ENCODE peak calls at places on chromosomes 5 and 9, in ten cellular contexts. One of them, this sample, is unnamed.
A peak's percentile ranks its signal among the peaks of the same experiment; 100 is the strongest.

GRCh38 chr5:80127037-80127642 is 92.0 kb downstream of the THBS4 start:
- DNase-seq in lower lobe of right lung: no peak
- DNase-seq in heart right ventricle: no peak
- DNase-seq in T-helper 2 cell treated with Interferon-gamma antibody and Interleukin-4, amounts not matched to agents 5 μg/mL and 100 μg/mL, for 36 hours: no peak
- DNase-seq in activated CD4-positive, alpha-beta T cell treated with anti-CD3 and anti-CD28 coated beads for 48 hours: no peak
- DNase-seq in osteocyte: no peak
- DNase-seq in T-helper 9 cell: no peak
- DNase-seq in mucosa of gallbladder: no peak
- DNase-seq in lung microvascular endothelial cell: no peak
- DNase-seq in T-helper 17 cell: no peak
- DNase-seq in this sample: no peak

GRCh38 chr9:128358861-128359260 is 12.3 kb upstream of the URM1 start:
- DNase-seq in lower lobe of right lung: no peak
- DNase-seq in heart right ventricle: no peak
- DNase-seq in T-helper 2 cell treated with Interferon-gamma antibody and Interleukin-4, amounts not matched to agents 5 μg/mL and 100 μg/mL, for 36 hours: no peak
- DNase-seq in activated CD4-positive, alpha-beta T cell treated with anti-CD3 and anti-CD28 coated beads for 48 hours: no peak
- DNase-seq in osteocyte: no peak
- DNase-seq in T-helper 9 cell: no peak
- DNase-seq in mucosa of gallbladder: no peak
- DNase-seq in lung microvascular endothelial cell: no peak
- DNase-seq in T-helper 17 cell: no peak
- DNase-seq in this sample: no peak

GRCh38 chr5:149094996-149095395 is 32.1 kb upstream of the SH3TC2 start:
- DNase-seq in lower lobe of right lung: no peak
- DNase-seq in heart right ventricle: no peak
- DNase-seq in T-helper 2 cell treated with Interferon-gamma antibody and Interleukin-4, amounts not matched to agents 5 μg/mL and 100 μg/mL, for 36 hours: no peak
- DNase-seq in activated CD4-positive, alpha-beta T cell treated with anti-CD3 and anti-CD28 coated beads for 48 hours: no peak
- DNase-seq in osteocyte: no peak
- DNase-seq in T-helper 9 cell: no peak
- DNase-seq in mucosa of gallbladder: no peak
- DNase-seq in lung microvascular endothelial cell: no peak
- DNase-seq in T-helper 17 cell: no peak
- DNase-seq in this sample: no peak

GRCh38 chr9:115006660-115007059 is 76.3 kb upstream of the TNFSF8 start:
- DNase-seq in lower lobe of right lung: no peak
- DNase-seq in heart right ventricle: no peak
- DNase-seq in T-helper 2 cell treated with Interferon-gamma antibody and Interleukin-4, amounts not matched to agents 5 μg/mL and 100 μg/mL, for 36 hours: peak; percentile 49
- DNase-seq in activated CD4-positive, alpha-beta T cell treated with anti-CD3 and anti-CD28 coated beads for 48 hours: peak; percentile 52
- DNase-seq in osteocyte: no peak
- DNase-seq in T-helper 9 cell: no peak
- DNase-seq in mucosa of gallbladder: no peak
- DNase-seq in lung microvascular endothelial cell: no peak
- DNase-seq in T-helper 17 cell: no peak
- DNase-seq in this sample: no peak

GRCh38 chr5:67206381-67207328 is 10.1 kb upstream of the CD180 start:
- DNase-seq in lower lobe of right lung: peak; percentile 68
- DNase-seq in heart right ventricle: no peak
- DNase-seq in T-helper 2 cell treated with Interferon-gamma antibody and Interleukin-4, amounts not matched to agents 5 μg/mL and 100 μg/mL, for 36 hours: peak; percentile 93
- DNase-seq in activated CD4-positive, alpha-beta T cell treated with anti-CD3 and anti-CD28 coated beads for 48 hours: peak; percentile 91
- DNase-seq in osteocyte: peak; percentile 38
- DNase-seq in T-helper 9 cell: peak; percentile 69
- DNase-seq in mucosa of gallbladder: peak; percentile 62
- DNase-seq in lung microvascular endothelial cell: no peak
- DNase-seq in T-helper 17 cell: peak; percentile 46
- DNase-seq in this sample: peak; percentile 80

GRCh38 chr5:115810776-115811175 is 5.7 kb downstream of the CDO1 start:
- DNase-seq in lower lobe of right lung: no peak
- DNase-seq in heart right ventricle: no peak
- DNase-seq in T-helper 2 cell treated with Interferon-gamma antibody and Interleukin-4, amounts not matched to agents 5 μg/mL and 100 μg/mL, for 36 hours: no peak
- DNase-seq in activated CD4-positive, alpha-beta T cell treated with anti-CD3 and anti-CD28 coated beads for 48 hours: no peak
- DNase-seq in osteocyte: no peak
- DNase-seq in T-helper 9 cell: no peak
- DNase-seq in mucosa of gallbladder: no peak
- DNase-seq in lung microvascular endothelial cell: no peak
- DNase-seq in T-helper 17 cell: no peak
- DNase-seq in this sample: no peak

GRCh38 chr5:68730220-68731010 is 363.4 kb upstream of the SLC30A5 start:
- DNase-seq in lower lobe of right lung: no peak
- DNase-seq in heart right ventricle: peak; percentile 65
- DNase-seq in T-helper 2 cell treated with Interferon-gamma antibody and Interleukin-4, amounts not matched to agents 5 μg/mL and 100 μg/mL, for 36 hours: no peak
- DNase-seq in activated CD4-positive, alpha-beta T cell treated with anti-CD3 and anti-CD28 coated beads for 48 hours: no peak
- DNase-seq in osteocyte: no peak
- DNase-seq in T-helper 9 cell: no peak
- DNase-seq in mucosa of gallbladder: peak; percentile 43
- DNase-seq in lung microvascular endothelial cell: peak; percentile 3
- DNase-seq in T-helper 17 cell: no peak
- DNase-seq in this sample: no peak

GRCh38 chr9:33101104-33101951 is 24.9 kb upstream of the SMU1 start:
- DNase-seq in lower lobe of right lung: no peak
- DNase-seq in heart right ventricle: no peak
- DNase-seq in T-helper 2 cell treated with Interferon-gamma antibody and Interleukin-4, amounts not matched to agents 5 μg/mL and 100 μg/mL, for 36 hours: no peak
- DNase-seq in activated CD4-positive, alpha-beta T cell treated with anti-CD3 and anti-CD28 coated beads for 48 hours: no peak
- DNase-seq in osteocyte: no peak
- DNase-seq in T-helper 9 cell: no peak
- DNase-seq in mucosa of gallbladder: no peak
- DNase-seq in lung microvascular endothelial cell: peak; percentile 19
- DNase-seq in T-helper 17 cell: no peak
- DNase-seq in this sample: no peak

GRCh38 chr9:113687680-113688371 is 188.3 kb upstream of the ZNF618 start:
- DNase-seq in lower lobe of right lung: no peak
- DNase-seq in heart right ventricle: no peak
- DNase-seq in T-helper 2 cell treated with Interferon-gamma antibody and Interleukin-4, amounts not matched to agents 5 μg/mL and 100 μg/mL, for 36 hours: no peak
- DNase-seq in activated CD4-positive, alpha-beta T cell treated with anti-CD3 and anti-CD28 coated beads for 48 hours: peak; percentile 17
- DNase-seq in osteocyte: no peak
- DNase-seq in T-helper 9 cell: no peak
- DNase-seq in mucosa of gallbladder: no peak
- DNase-seq in lung microvascular endothelial cell: no peak
- DNase-seq in T-helper 17 cell: no peak
- DNase-seq in this sample: peak; percentile 6

GRCh38 chr5:74864823-74865222 is 1.4 kb downstream of the FAM169A start:
- DNase-seq in lower lobe of right lung: no peak
- DNase-seq in heart right ventricle: no peak
- DNase-seq in T-helper 2 cell treated with Interferon-gamma antibody and Interleukin-4, amounts not matched to agents 5 μg/mL and 100 μg/mL, for 36 hours: no peak
- DNase-seq in activated CD4-positive, alpha-beta T cell treated with anti-CD3 and anti-CD28 coated beads for 48 hours: no peak
- DNase-seq in osteocyte: no peak
- DNase-seq in T-helper 9 cell: no peak
- DNase-seq in mucosa of gallbladder: no peak
- DNase-seq in lung microvascular endothelial cell: no peak
- DNase-seq in T-helper 17 cell: no peak
- DNase-seq in this sample: no peak

GRCh38 chr9:114196924-114197570 is 41.7 kb downstream of the COL27A1 start:
- DNase-seq in lower lobe of right lung: no peak
- DNase-seq in heart right ventricle: no peak
- DNase-seq in T-helper 2 cell treated with Interferon-gamma antibody and Interleukin-4, amounts not matched to agents 5 μg/mL and 100 μg/mL, for 36 hours: no peak
- DNase-seq in activated CD4-positive, alpha-beta T cell treated with anti-CD3 and anti-CD28 coated beads for 48 hours: no peak
- DNase-seq in osteocyte: no peak
- DNase-seq in T-helper 9 cell: no peak
- DNase-seq in mucosa of gallbladder: no peak
- DNase-seq in lung microvascular endothelial cell: no peak
- DNase-seq in T-helper 17 cell: no peak
- DNase-seq in this sample: no peak

GRCh38 chr9:23232831-23233230 is 593.2 kb downstream of the ELAVL2 start:
- DNase-seq in lower lobe of right lung: no peak
- DNase-seq in heart right ventricle: no peak
- DNase-seq in T-helper 2 cell treated with Interferon-gamma antibody and Interleukin-4, amounts not matched to agents 5 μg/mL and 100 μg/mL, for 36 hours: no peak
- DNase-seq in activated CD4-positive, alpha-beta T cell treated with anti-CD3 and anti-CD28 coated beads for 48 hours: no peak
- DNase-seq in osteocyte: no peak
- DNase-seq in T-helper 9 cell: no peak
- DNase-seq in mucosa of gallbladder: no peak
- DNase-seq in lung microvascular endothelial cell: no peak
- DNase-seq in T-helper 17 cell: no peak
- DNase-seq in this sample: no peak

GRCh38 chr9:129362287-129363098 is 184.4 kb upstream of the IER5L start:
- DNase-seq in lower lobe of right lung: peak; percentile 43
- DNase-seq in heart right ventricle: no peak
- DNase-seq in T-helper 2 cell treated with Interferon-gamma antibody and Interleukin-4, amounts not matched to agents 5 μg/mL and 100 μg/mL, for 36 hours: no peak
- DNase-seq in activated CD4-positive, alpha-beta T cell treated with anti-CD3 and anti-CD28 coated beads for 48 hours: no peak
- DNase-seq in osteocyte: no peak
- DNase-seq in T-helper 9 cell: no peak
- DNase-seq in mucosa of gallbladder: peak; percentile 52
- DNase-seq in lung microvascular endothelial cell: no peak
- DNase-seq in T-helper 17 cell: no peak
- DNase-seq in this sample: no peak

GRCh38 chr9:33461474-33461873 is 12.2 kb downstream of the NOL6 start:
- DNase-seq in lower lobe of right lung: no peak
- DNase-seq in heart right ventricle: no peak
- DNase-seq in T-helper 2 cell treated with Interferon-gamma antibody and Interleukin-4, amounts not matched to agents 5 μg/mL and 100 μg/mL, for 36 hours: no peak
- DNase-seq in activated CD4-positive, alpha-beta T cell treated with anti-CD3 and anti-CD28 coated beads for 48 hours: no peak
- DNase-seq in osteocyte: no peak
- DNase-seq in T-helper 9 cell: no peak
- DNase-seq in mucosa of gallbladder: no peak
- DNase-seq in lung microvascular endothelial cell: no peak
- DNase-seq in T-helper 17 cell: no peak
- DNase-seq in this sample: no peak

GRCh38 chr5:139960723-139961383 is 82.2 kb downstream of the NRG2 start:
- DNase-seq in lower lobe of right lung: no peak
- DNase-seq in heart right ventricle: no peak
- DNase-seq in T-helper 2 cell treated with Interferon-gamma antibody and Interleukin-4, amounts not matched to agents 5 μg/mL and 100 μg/mL, for 36 hours: no peak
- DNase-seq in activated CD4-positive, alpha-beta T cell treated with anti-CD3 and anti-CD28 coated beads for 48 hours: no peak
- DNase-seq in osteocyte: no peak
- DNase-seq in T-helper 9 cell: no peak
- DNase-seq in mucosa of gallbladder: peak; percentile 3
- DNase-seq in lung microvascular endothelial cell: no peak
- DNase-seq in T-helper 17 cell: no peak
- DNase-seq in this sample: no peak

GRCh38 chr9:18703086-18703750 is 229.3 kb downstream of the ADAMTSL1 start:
- DNase-seq in lower lobe of right lung: no peak
- DNase-seq in heart right ventricle: no peak
- DNase-seq in T-helper 2 cell treated with Interferon-gamma antibody and Interleukin-4, amounts not matched to agents 5 μg/mL and 100 μg/mL, for 36 hours: no peak
- DNase-seq in activated CD4-positive, alpha-beta T cell treated with anti-CD3 and anti-CD28 coated beads for 48 hours: no peak
- DNase-seq in osteocyte: no peak
- DNase-seq in T-helper 9 cell: no peak
- DNase-seq in mucosa of gallbladder: no peak
- DNase-seq in lung microvascular endothelial cell: no peak
- DNase-seq in T-helper 17 cell: no peak
- DNase-seq in this sample: no peak

GRCh38 chr5:2732850-2733249 is 18.6 kb downstream of the IRX2 start:
- DNase-seq in lower lobe of right lung: no peak
- DNase-seq in heart right ventricle: no peak
- DNase-seq in T-helper 2 cell treated with Interferon-gamma antibody and Interleukin-4, amounts not matched to agents 5 μg/mL and 100 μg/mL, for 36 hours: no peak
- DNase-seq in activated CD4-positive, alpha-beta T cell treated with anti-CD3 and anti-CD28 coated beads for 48 hours: no peak
- DNase-seq in osteocyte: no peak
- DNase-seq in T-helper 9 cell: no peak
- DNase-seq in mucosa of gallbladder: no peak
- DNase-seq in lung microvascular endothelial cell: no peak
- DNase-seq in T-helper 17 cell: no peak
- DNase-seq in this sample: no peak

GRCh38 chr9:109132473-109133095 is 12.8 kb upstream of the TMEM245 start:
- DNase-seq in lower lobe of right lung: no peak
- DNase-seq in heart right ventricle: no peak
- DNase-seq in T-helper 2 cell treated with Interferon-gamma antibody and Interleukin-4, amounts not matched to agents 5 μg/mL and 100 μg/mL, for 36 hours: no peak
- DNase-seq in activated CD4-positive, alpha-beta T cell treated with anti-CD3 and anti-CD28 coated beads for 48 hours: no peak
- DNase-seq in osteocyte: no peak
- DNase-seq in T-helper 9 cell: no peak
- DNase-seq in mucosa of gallbladder: no peak
- DNase-seq in lung microvascular endothelial cell: peak; percentile 74
- DNase-seq in T-helper 17 cell: no peak
- DNase-seq in this sample: no peak

GRCh38 chr9:127458921-127459320 is 7.6 kb downstream of the LRSAM1 start:
- DNase-seq in lower lobe of right lung: peak; percentile 77
- DNase-seq in heart right ventricle: peak; percentile 59
- DNase-seq in T-helper 2 cell treated with Interferon-gamma antibody and Interleukin-4, amounts not matched to agents 5 μg/mL and 100 μg/mL, for 36 hours: no peak
- DNase-seq in activated CD4-positive, alpha-beta T cell treated with anti-CD3 and anti-CD28 coated beads for 48 hours: no peak
- DNase-seq in osteocyte: no peak
- DNase-seq in T-helper 9 cell: no peak
- DNase-seq in mucosa of gallbladder: no peak
- DNase-seq in lung microvascular endothelial cell: no peak
- DNase-seq in T-helper 17 cell: no peak
- DNase-seq in this sample: no peak

GRCh38 chr9:130276121-130276520 is 10.6 kb downstream of the HMCN2 start:
- DNase-seq in lower lobe of right lung: no peak
- DNase-seq in heart right ventricle: no peak
- DNase-seq in T-helper 2 cell treated with Interferon-gamma antibody and Interleukin-4, amounts not matched to agents 5 μg/mL and 100 μg/mL, for 36 hours: no peak
- DNase-seq in activated CD4-positive, alpha-beta T cell treated with anti-CD3 and anti-CD28 coated beads for 48 hours: no peak
- DNase-seq in osteocyte: no peak
- DNase-seq in T-helper 9 cell: no peak
- DNase-seq in mucosa of gallbladder: no peak
- DNase-seq in lung microvascular endothelial cell: no peak
- DNase-seq in T-helper 17 cell: no peak
- DNase-seq in this sample: no peak

GRCh38 chr5:18881615-18882014 is 1106.4 kb downstream of the CDH18 start:
- DNase-seq in lower lobe of right lung: no peak
- DNase-seq in heart right ventricle: no peak
- DNase-seq in T-helper 2 cell treated with Interferon-gamma antibody and Interleukin-4, amounts not matched to agents 5 μg/mL and 100 μg/mL, for 36 hours: no peak
- DNase-seq in activated CD4-positive, alpha-beta T cell treated with anti-CD3 and anti-CD28 coated beads for 48 hours: no peak
- DNase-seq in osteocyte: no peak
- DNase-seq in T-helper 9 cell: no peak
- DNase-seq in mucosa of gallbladder: no peak
- DNase-seq in lung microvascular endothelial cell: no peak
- DNase-seq in T-helper 17 cell: no peak
- DNase-seq in this sample: no peak

This sample was measured in activated naive CD8-positive, alpha-beta T cell treated with anti-CD3 and anti-CD28 coated beads, Interleukin-2, amount 50 U/mL, for 24 hours.